ENCODE peak calls at places on chromosomes 4 and X, in eight cellular contexts. One of them, this sample, is unnamed.
A peak's percentile ranks its signal among the peaks of the same experiment; 100 is the strongest.

GRCh38 chr4:26015133-26015651 is 101.2 kb downstream of the SMIM20 start:
- DNase-seq in right lobe of liver: peak; percentile 50
- DNase-seq in neural progenitor cell: no peak
- DNase-seq in stomach: peak; percentile 61
- DNase-seq in NT2/D1: no peak
- DNase-seq in CD8-positive, alpha-beta memory T cell: no peak
- DNase-seq in aorta: peak; percentile 94
- DNase-seq in breast epithelium: peak; percentile 87
- DNase-seq in this sample: no peak

GRCh38 chr4:72984351-72984750 is 85.2 kb downstream of the COX18 start:
- DNase-seq in right lobe of liver: no peak
- DNase-seq in neural progenitor cell: no peak
- DNase-seq in stomach: no peak
- DNase-seq in NT2/D1: no peak
- DNase-seq in CD8-positive, alpha-beta memory T cell: no peak
- DNase-seq in aorta: no peak
- DNase-seq in breast epithelium: no peak
- DNase-seq in this sample: no peak

GRCh38 chrX:104806346-104806745 is 240.3 kb downstream of the IL1RAPL2 start:
- DNase-seq in right lobe of liver: no peak
- DNase-seq in neural progenitor cell: peak; percentile 28
- DNase-seq in stomach: no peak
- DNase-seq in NT2/D1: no peak
- DNase-seq in CD8-positive, alpha-beta memory T cell: no peak
- DNase-seq in aorta: no peak
- DNase-seq in breast epithelium: no peak
- DNase-seq in this sample: no peak

GRCh38 chrX:118254611-118255010 is 91.3 kb upstream of the WDR44 start:
- DNase-seq in right lobe of liver: peak; percentile 45
- DNase-seq in neural progenitor cell: peak; percentile 60
- DNase-seq in stomach: peak; percentile 58
- DNase-seq in NT2/D1: peak; percentile 44
- DNase-seq in CD8-positive, alpha-beta memory T cell: peak; percentile 1
- DNase-seq in aorta: no peak
- DNase-seq in breast epithelium: peak; percentile 48
- DNase-seq in this sample: peak; percentile 4

GRCh38 chrX:21176927-21177571 is 197.2 kb upstream of the CNKSR2 start:
- DNase-seq in right lobe of liver: no peak
- DNase-seq in neural progenitor cell: no peak
- DNase-seq in stomach: no peak
- DNase-seq in NT2/D1: no peak
- DNase-seq in CD8-positive, alpha-beta memory T cell: no peak
- DNase-seq in aorta: no peak
- DNase-seq in breast epithelium: no peak
- DNase-seq in this sample: no peak

GRCh38 chr4:6208416-6208815 is 8.1 kb upstream of the JAKMIP1 start:
- DNase-seq in right lobe of liver: peak; percentile 12
- DNase-seq in neural progenitor cell: no peak
- DNase-seq in stomach: peak; percentile 23
- DNase-seq in NT2/D1: no peak
- DNase-seq in CD8-positive, alpha-beta memory T cell: no peak
- DNase-seq in aorta: no peak
- DNase-seq in breast epithelium: no peak
- DNase-seq in this sample: no peak

GRCh38 chr4:53767503-53767902 is 176.2 kb upstream of the LNX1 start:
- DNase-seq in right lobe of liver: no peak
- DNase-seq in neural progenitor cell: no peak
- DNase-seq in stomach: no peak
- DNase-seq in NT2/D1: no peak
- DNase-seq in CD8-positive, alpha-beta memory T cell: no peak
- DNase-seq in aorta: no peak
- DNase-seq in breast epithelium: no peak
- DNase-seq in this sample: no peak

GRCh38 chr4:152485726-152486276 is 50.1 kb downstream of the FBXW7 start:
- DNase-seq in right lobe of liver: no peak
- DNase-seq in neural progenitor cell: no peak
- DNase-seq in stomach: no peak
- DNase-seq in NT2/D1: no peak
- DNase-seq in CD8-positive, alpha-beta memory T cell: no peak
- DNase-seq in aorta: no peak
- DNase-seq in breast epithelium: no peak
- DNase-seq in this sample: no peak

GRCh38 chr4:179196511-179196910 is 1754.3 kb upstream of the AGA start:
- DNase-seq in right lobe of liver: no peak
- DNase-seq in neural progenitor cell: peak; percentile 18
- DNase-seq in stomach: no peak
- DNase-seq in NT2/D1: no peak
- DNase-seq in CD8-positive, alpha-beta memory T cell: no peak
- DNase-seq in aorta: no peak
- DNase-seq in breast epithelium: no peak
- DNase-seq in this sample: no peak

GRCh38 chr4:152065545-152065944 is 304.7 kb upstream of the GATB start:
- DNase-seq in right lobe of liver: no peak
- DNase-seq in neural progenitor cell: no peak
- DNase-seq in stomach: no peak
- DNase-seq in NT2/D1: no peak
- DNase-seq in CD8-positive, alpha-beta memory T cell: no peak
- DNase-seq in aorta: no peak
- DNase-seq in breast epithelium: no peak
- DNase-seq in this sample: no peak

GRCh38 chr4:2068566-2068965 is 9.4 kb downstream of the NAT8L start:
- DNase-seq in right lobe of liver: no peak
- DNase-seq in neural progenitor cell: no peak
- DNase-seq in stomach: no peak
- DNase-seq in NT2/D1: no peak
- DNase-seq in CD8-positive, alpha-beta memory T cell: no peak
- DNase-seq in aorta: peak; percentile 57
- DNase-seq in breast epithelium: no peak
- DNase-seq in this sample: no peak

GRCh38 chrX:145751943-145752342 is 65.7 kb upstream of the SLITRK2 start:
- DNase-seq in right lobe of liver: no peak
- DNase-seq in neural progenitor cell: no peak
- DNase-seq in stomach: no peak
- DNase-seq in NT2/D1: no peak
- DNase-seq in CD8-positive, alpha-beta memory T cell: no peak
- DNase-seq in aorta: no peak
- DNase-seq in breast epithelium: no peak
- DNase-seq in this sample: no peak

GRCh38 chr4:1312821-1313640 is 23.3 kb downstream of the MAEA start:
- DNase-seq in right lobe of liver: no peak
- DNase-seq in neural progenitor cell: no peak
- DNase-seq in stomach: no peak
- DNase-seq in NT2/D1: no peak
- DNase-seq in CD8-positive, alpha-beta memory T cell: no peak
- DNase-seq in aorta: no peak
- DNase-seq in breast epithelium: no peak
- DNase-seq in this sample: no peak

GRCh38 chr4:2141762-2142520 is 82.8 kb downstream of the NAT8L start:
- DNase-seq in right lobe of liver: no peak
- DNase-seq in neural progenitor cell: no peak
- DNase-seq in stomach: no peak
- DNase-seq in NT2/D1: peak; percentile 61
- DNase-seq in CD8-positive, alpha-beta memory T cell: no peak
- DNase-seq in aorta: no peak
- DNase-seq in breast epithelium: no peak
- DNase-seq in this sample: no peak

GRCh38 chr4:156953951-156954350 is 17.6 kb downstream of the PDGFC start:
- DNase-seq in right lobe of liver: no peak
- DNase-seq in neural progenitor cell: no peak
- DNase-seq in stomach: no peak
- DNase-seq in NT2/D1: no peak
- DNase-seq in CD8-positive, alpha-beta memory T cell: no peak
- DNase-seq in aorta: no peak
- DNase-seq in breast epithelium: no peak
- DNase-seq in this sample: no peak
- H3K4me3 ChIP-seq in right lobe of liver: no peak overlapping the region
- H3K4me3 ChIP-seq in neural progenitor cell: no peak overlapping the region
- H3K4me3 ChIP-seq in stomach: no peak overlapping the region
- H3K4me3 ChIP-seq in NT2/D1: no peak overlapping the region
- H3K4me3 ChIP-seq in CD8-positive, alpha-beta memory T cell: no peak overlapping the region
- H3K4me3 ChIP-seq in aorta: no peak overlapping the region
- H3K4me3 ChIP-seq in breast epithelium: no peak overlapping the region
- H3K4me3 ChIP-seq in this sample: no peak overlapping the region

GRCh38 chr4:184810720-184811119 is 15.0 kb downstream of the ACSL1 start:
- DNase-seq in right lobe of liver: peak; percentile 82
- DNase-seq in neural progenitor cell: no peak
- DNase-seq in stomach: no peak
- DNase-seq in NT2/D1: no peak
- DNase-seq in CD8-positive, alpha-beta memory T cell: no peak
- DNase-seq in aorta: no peak
- DNase-seq in breast epithelium: no peak
- DNase-seq in this sample: no peak
- H3K4me1 ChIP-seq in right lobe of liver: peaks cover 78% of the 10 kb centered on the region
- H3K4me1 ChIP-seq in neural progenitor cell: peaks cover 8% of the 10 kb centered on the region
- H3K4me1 ChIP-seq in stomach: peaks cover 68% of the 10 kb centered on the region
- H3K4me1 ChIP-seq in NT2/D1: peaks cover 2% of the 10 kb centered on the region
- H3K4me1 ChIP-seq in CD8-positive, alpha-beta memory T cell: no peaks in the 10 kb centered on the region
- H3K4me1 ChIP-seq in aorta: no peaks in the 10 kb centered on the region
- H3K4me1 ChIP-seq in breast epithelium: peaks cover 7% of the 10 kb centered on the region
- H3K4me1 ChIP-seq in this sample: peaks cover 1% of the 10 kb centered on the region

GRCh38 chrX:3286196-3286920 is 60.1 kb downstream of the MXRA5 start:
- DNase-seq in right lobe of liver: no peak
- DNase-seq in neural progenitor cell: no peak
- DNase-seq in stomach: no peak
- DNase-seq in NT2/D1: no peak
- DNase-seq in CD8-positive, alpha-beta memory T cell: no peak
- DNase-seq in aorta: no peak
- DNase-seq in breast epithelium: no peak
- DNase-seq in this sample: no peak
- H3K4me3 ChIP-seq in right lobe of liver: no peak overlapping the region
- H3K4me3 ChIP-seq in neural progenitor cell: no peak overlapping the region
- H3K4me3 ChIP-seq in stomach: no peak overlapping the region
- H3K4me3 ChIP-seq in NT2/D1: no peak overlapping the region
- H3K4me3 ChIP-seq in CD8-positive, alpha-beta memory T cell: no peak overlapping the region
- H3K4me3 ChIP-seq in aorta: no peak overlapping the region
- H3K4me3 ChIP-seq in breast epithelium: no peak overlapping the region
- H3K4me3 ChIP-seq in this sample: no peak overlapping the region

DNA sequence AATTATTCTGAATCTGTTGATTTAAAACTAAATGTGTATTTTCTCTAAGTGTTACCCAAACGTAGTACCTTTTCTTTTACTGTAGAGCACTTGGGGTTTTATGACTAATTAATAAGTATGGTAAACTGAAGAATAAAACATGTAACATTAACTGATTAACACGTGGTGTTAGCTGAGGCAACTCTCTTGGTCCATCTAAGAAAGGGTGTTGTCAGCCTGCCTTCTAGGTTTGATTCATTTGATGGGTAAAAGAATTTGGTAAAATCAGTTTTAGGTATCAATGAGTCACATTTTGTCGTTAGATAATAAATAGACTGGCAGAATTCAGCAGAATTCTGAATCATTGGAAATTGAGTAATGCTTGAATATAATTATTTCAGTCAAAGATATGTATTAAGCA is 99.7 kb downstream of the AFF1 start:
- DNase-seq in right lobe of liver: no peak
- DNase-seq in neural progenitor cell: no peak
- DNase-seq in stomach: no peak
- DNase-seq in NT2/D1: no peak
- DNase-seq in CD8-positive, alpha-beta memory T cell: no peak
- DNase-seq in aorta: no peak
- DNase-seq in breast epithelium: no peak
- DNase-seq in this sample: no peak
- H3K4me1 ChIP-seq in right lobe of liver: peaks cover 57% of the 10 kb centered on the region
- H3K4me1 ChIP-seq in neural progenitor cell: peaks cover 95% of the 10 kb centered on the region
- H3K4me1 ChIP-seq in stomach: peaks cover 100% of the 10 kb centered on the region
- H3K4me1 ChIP-seq in NT2/D1: peaks cover 4% of the 10 kb centered on the region
- H3K4me1 ChIP-seq in CD8-positive, alpha-beta memory T cell: peaks cover 47% of the 10 kb centered on the region
- H3K4me1 ChIP-seq in aorta: peaks cover 29% of the 10 kb centered on the region
- H3K4me1 ChIP-seq in breast epithelium: peaks cover 8% of the 10 kb centered on the region
- H3K4me1 ChIP-seq in this sample: peaks cover 8% of the 10 kb centered on the region